ENCODE peak calls at places on chromosomes 4 and X, in five cellular contexts. One of them, this sample, is unnamed. For H3K4me1, the result is how much of the 10 kb centered on the place peaks cover.

GRCh38 chrX:54923376-54923775 is 2.8 kb downstream of the TRO start:
- DNase-seq in CD8-positive, alpha-beta memory T cell: no peak
- DNase-seq in ascending aorta: no peak
- DNase-seq in left ventricle myocardium inferior: no peak
- DNase-seq in osteoblast: no peak
- DNase-seq in this sample: no peak

GRCh38 chr4:104616401-104616820 is 121.7 kb upstream of the CXXC4 start:
- DNase-seq in CD8-positive, alpha-beta memory T cell: no peak
- DNase-seq in ascending aorta: no peak
- DNase-seq in left ventricle myocardium inferior: peak
- DNase-seq in osteoblast: no peak
- DNase-seq in this sample: no peak

GRCh38 chr4:172938870-172939269 is 229.7 kb upstream of the GALNT7 start:
- DNase-seq in CD8-positive, alpha-beta memory T cell: no peak
- DNase-seq in ascending aorta: no peak
- DNase-seq in left ventricle myocardium inferior: no peak
- DNase-seq in osteoblast: no peak
- DNase-seq in this sample: no peak

GRCh38 chr4:162115323-162115722 is 48.5 kb downstream of the FSTL5 start:
- DNase-seq in CD8-positive, alpha-beta memory T cell: no peak
- DNase-seq in ascending aorta: no peak
- DNase-seq in left ventricle myocardium inferior: no peak
- DNase-seq in osteoblast: no peak
- DNase-seq in this sample: no peak

GRCh38 chrX:72019487-72019886 is 108.8 kb downstream of the NHSL2 start:
- DNase-seq in CD8-positive, alpha-beta memory T cell: no peak
- DNase-seq in ascending aorta: no peak
- DNase-seq in left ventricle myocardium inferior: no peak
- DNase-seq in osteoblast: no peak
- DNase-seq in this sample: no peak

GRCh38 chrX:38804481-38805293 is 3.4 kb downstream of the MID1IP1 start:
- DNase-seq in CD8-positive, alpha-beta memory T cell: no peak
- DNase-seq in ascending aorta: no peak
- DNase-seq in left ventricle myocardium inferior: peak
- DNase-seq in osteoblast: peak
- DNase-seq in this sample: no peak

GRCh38 chrX:153190384-153190783 is 11.3 kb downstream of the MAGEA1 start:
- DNase-seq in CD8-positive, alpha-beta memory T cell: no peak
- DNase-seq in ascending aorta: no peak
- DNase-seq in left ventricle myocardium inferior: no peak
- DNase-seq in osteoblast: no peak
- DNase-seq in this sample: no peak

GRCh38 chrX:29634516-29634915 is 580.8 kb upstream of the MAGEB2 start:
- DNase-seq in CD8-positive, alpha-beta memory T cell: no peak
- DNase-seq in ascending aorta: no peak
- DNase-seq in left ventricle myocardium inferior: no peak
- DNase-seq in osteoblast: no peak
- DNase-seq in this sample: no peak

GRCh38 chrX:55057691-55058249 is 17.1 kb upstream of the PAGE2B start:
- DNase-seq in CD8-positive, alpha-beta memory T cell: peak
- DNase-seq in ascending aorta: no peak
- DNase-seq in left ventricle myocardium inferior: no peak
- DNase-seq in osteoblast: no peak
- DNase-seq in this sample: peak

GRCh38 chr4:83267121-83267834 is 17.3 kb downstream of the COQ2 start:
- DNase-seq in CD8-positive, alpha-beta memory T cell: no peak
- DNase-seq in ascending aorta: no peak
- DNase-seq in left ventricle myocardium inferior: no peak
- DNase-seq in osteoblast: peak
- DNase-seq in this sample: no peak

GRCh38 chr4:74667438-74667837 is 126.9 kb downstream of the BTC start:
- DNase-seq in CD8-positive, alpha-beta memory T cell: no peak
- DNase-seq in ascending aorta: no peak
- DNase-seq in left ventricle myocardium inferior: no peak
- DNase-seq in osteoblast: no peak
- DNase-seq in this sample: no peak

GRCh38 chrX:1444896-1445480 is 7.7 kb downstream of the ASMTL start:
- DNase-seq in CD8-positive, alpha-beta memory T cell: no peak
- DNase-seq in ascending aorta: no peak
- DNase-seq in left ventricle myocardium inferior: no peak
- DNase-seq in osteoblast: no peak
- DNase-seq in this sample: peak

GRCh38 chr4:44978035-44978434 is 251.7 kb upstream of the GNPDA2 start:
- DNase-seq in CD8-positive, alpha-beta memory T cell: no peak
- DNase-seq in ascending aorta: no peak
- DNase-seq in left ventricle myocardium inferior: no peak
- DNase-seq in osteoblast: no peak
- DNase-seq in this sample: no peak

GRCh38 chrX:101539116-101539515 is 11.2 kb upstream of the ARMCX1 start:
- DNase-seq in CD8-positive, alpha-beta memory T cell: no peak
- DNase-seq in ascending aorta: no peak
- DNase-seq in left ventricle myocardium inferior: no peak
- DNase-seq in osteoblast: no peak
- DNase-seq in this sample: no peak

GRCh38 chrX:103431316-103431715 is 55.0 kb downstream of the BEX3 start:
- DNase-seq in CD8-positive, alpha-beta memory T cell: no peak
- DNase-seq in ascending aorta: no peak
- DNase-seq in left ventricle myocardium inferior: no peak
- DNase-seq in osteoblast: no peak
- DNase-seq in this sample: no peak

GRCh38 chrX:142001934-142002333 is 98.2 kb downstream of the MAGEC1 start:
- DNase-seq in CD8-positive, alpha-beta memory T cell: no peak
- DNase-seq in ascending aorta: no peak
- DNase-seq in left ventricle myocardium inferior: no peak
- DNase-seq in osteoblast: no peak
- DNase-seq in this sample: no peak

GRCh38 chrX:119427024-119427794 is 28.1 kb downstream of the SLC25A43 start:
- DNase-seq in CD8-positive, alpha-beta memory T cell: no peak
- DNase-seq in ascending aorta: no peak
- DNase-seq in left ventricle myocardium inferior: peak
- DNase-seq in osteoblast: peak
- DNase-seq in this sample: no peak

GRCh38 chrX:101117701-101118100 is 19.7 kb downstream of the CENPI start:
- DNase-seq in CD8-positive, alpha-beta memory T cell: no peak
- DNase-seq in ascending aorta: no peak
- DNase-seq in left ventricle myocardium inferior: no peak
- DNase-seq in osteoblast: no peak
- DNase-seq in this sample: no peak

GRCh38 chr4:89949782-89950387 is 55.2 kb downstream of the MMRN1 start:
- DNase-seq in CD8-positive, alpha-beta memory T cell: no peak
- DNase-seq in ascending aorta: no peak
- DNase-seq in left ventricle myocardium inferior: no peak
- DNase-seq in osteoblast: no peak
- DNase-seq in this sample: peak

GRCh38 chrX:110050386-110050785 is 47.5 kb downstream of the TMEM164 start:
- DNase-seq in CD8-positive, alpha-beta memory T cell: no peak
- DNase-seq in ascending aorta: no peak
- DNase-seq in left ventricle myocardium inferior: no peak
- DNase-seq in osteoblast: no peak
- DNase-seq in this sample: no peak

GRCh38 chr4:7206856-7207567 is 14.7 kb downstream of the SORCS2 start:
- DNase-seq in CD8-positive, alpha-beta memory T cell: no peak
- DNase-seq in ascending aorta: peak
- DNase-seq in left ventricle myocardium inferior: peak
- DNase-seq in osteoblast: peak
- DNase-seq in this sample: no peak

GRCh38 chr4:150127757-150128156 is 49.5 kb downstream of the DCLK2 start:
- DNase-seq in CD8-positive, alpha-beta memory T cell: no peak
- DNase-seq in ascending aorta: no peak
- DNase-seq in left ventricle myocardium inferior: no peak
- DNase-seq in osteoblast: no peak
- DNase-seq in this sample: no peak

GRCh38 chr4:173403051-173403450 is 4.1 kb upstream of the SCRG1 start:
- DNase-seq in CD8-positive, alpha-beta memory T cell: no peak
- DNase-seq in ascending aorta: no peak
- DNase-seq in left ventricle myocardium inferior: no peak
- DNase-seq in osteoblast: peak
- DNase-seq in this sample: no peak

GRCh38 chr4:141220271-141220654 is 432 bp upstream of the ZNF330 start:
- DNase-seq in CD8-positive, alpha-beta memory T cell: no peak
- DNase-seq in ascending aorta: no peak
- DNase-seq in left ventricle myocardium inferior: no peak
- DNase-seq in osteoblast: no peak
- DNase-seq in this sample: no peak

GRCh38 chrX:386239-386767 is 404 bp downstream of the PPP2R3B start:
- DNase-seq in CD8-positive, alpha-beta memory T cell: no peak
- DNase-seq in ascending aorta: no peak
- DNase-seq in left ventricle myocardium inferior: no peak
- DNase-seq in osteoblast: peak
- DNase-seq in this sample: no peak

GRCh38 chr4:188722911-188723310 is 583.7 kb downstream of the TRIML1 start:
- DNase-seq in CD8-positive, alpha-beta memory T cell: no peak
- DNase-seq in ascending aorta: no peak
- DNase-seq in left ventricle myocardium inferior: no peak
- DNase-seq in osteoblast: peak
- DNase-seq in this sample: no peak

GRCh38 chr4:88693792-88694191 is 3.8 kb downstream of the NAP1L5 start:
- DNase-seq in CD8-positive, alpha-beta memory T cell: no peak
- DNase-seq in ascending aorta: no peak
- DNase-seq in left ventricle myocardium inferior: no peak
- DNase-seq in osteoblast: no peak
- DNase-seq in this sample: no peak

GRCh38 chr4:88698539-88698938 is 910 bp upstream of the NAP1L5 start:
- DNase-seq in CD8-positive, alpha-beta memory T cell: no peak
- DNase-seq in ascending aorta: no peak
- DNase-seq in left ventricle myocardium inferior: no peak
- DNase-seq in osteoblast: no peak
- DNase-seq in this sample: peak

GRCh38 chr4:88697588-88698329 is at the start of gene NAP1L5:
- DNase-seq in CD8-positive, alpha-beta memory T cell: peak
- DNase-seq in ascending aorta: no peak
- DNase-seq in left ventricle myocardium inferior: peak
- DNase-seq in osteoblast: peak
- DNase-seq in this sample: peak

GRCh38 chr4:88697113-88697512 is 516 bp downstream of the NAP1L5 start:
- DNase-seq in CD8-positive, alpha-beta memory T cell: no peak
- DNase-seq in ascending aorta: no peak
- DNase-seq in left ventricle myocardium inferior: no peak
- DNase-seq in osteoblast: no peak
- DNase-seq in this sample: peak

DNA sequence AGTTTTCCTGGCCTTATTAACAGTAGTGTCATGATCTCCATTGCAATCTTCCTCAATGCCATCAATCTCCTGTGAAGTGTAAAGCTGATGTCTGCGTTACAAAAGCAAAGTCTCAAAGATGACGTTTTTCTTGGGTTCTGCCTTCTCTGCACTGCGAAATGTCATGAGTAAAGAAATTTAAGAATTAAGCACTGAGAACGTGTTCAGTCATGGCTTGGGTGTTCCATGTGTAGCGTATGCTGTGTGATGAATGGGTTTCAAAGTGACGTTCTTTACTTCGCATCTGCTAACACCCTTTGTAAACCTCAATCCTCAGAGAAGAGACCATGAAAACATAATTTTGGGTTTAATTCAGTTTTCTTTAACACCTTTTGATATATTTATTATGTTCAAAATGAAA is 1.0 kb downstream of the NAP1L5 start:
- DNase-seq in CD8-positive, alpha-beta memory T cell: no peak
- DNase-seq in ascending aorta: no peak
- DNase-seq in left ventricle myocardium inferior: no peak
- DNase-seq in osteoblast: no peak
- DNase-seq in this sample: no peak
- H3K4me3 ChIP-seq in CD8-positive, alpha-beta memory T cell: peak
- H3K4me3 ChIP-seq in ascending aorta: peak
- H3K4me3 ChIP-seq in left ventricle myocardium inferior: peak
- H3K4me3 ChIP-seq in osteoblast: peak
- H3K4me3 ChIP-seq in this sample: peak

DNA sequence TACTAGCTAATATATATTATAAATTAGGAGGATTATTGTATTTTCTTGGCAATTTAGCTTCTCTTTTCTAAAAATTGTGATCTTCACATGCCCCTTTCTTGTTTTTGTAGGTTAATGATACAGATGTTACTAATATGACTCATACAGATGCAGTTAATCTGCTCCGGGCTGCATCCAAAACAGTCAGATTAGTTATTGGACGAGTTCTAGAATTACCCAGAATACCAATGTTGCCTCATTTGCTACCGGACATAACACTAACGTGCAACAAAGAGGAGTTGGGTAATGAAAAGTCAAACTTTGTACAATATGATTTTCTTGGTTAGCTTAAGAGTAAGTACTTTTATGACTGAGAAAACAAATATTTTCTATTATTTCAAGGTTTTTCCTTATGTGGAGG is 74.1 kb downstream of the SLC10A6 start:
- DNase-seq in CD8-positive, alpha-beta memory T cell: no peak
- DNase-seq in ascending aorta: no peak
- DNase-seq in left ventricle myocardium inferior: no peak
- DNase-seq in osteoblast: no peak
- DNase-seq in this sample: no peak
- H3K4me1 ChIP-seq in CD8-positive, alpha-beta memory T cell: under half
- H3K4me1 ChIP-seq in ascending aorta: under half
- H3K4me1 ChIP-seq in left ventricle myocardium inferior: under half
- H3K4me1 ChIP-seq in osteoblast: under half
- H3K4me1 ChIP-seq in this sample: under half

GRCh38 chrX:131572372-131573014 is 28.6 kb downstream of the OR13H1 start:
- DNase-seq in CD8-positive, alpha-beta memory T cell: no peak
- DNase-seq in ascending aorta: no peak
- DNase-seq in left ventricle myocardium inferior: no peak
- DNase-seq in osteoblast: no peak
- DNase-seq in this sample: no peak

GRCh38 chrX:131577999-131578734 is 34.3 kb downstream of the OR13H1 start:
- DNase-seq in CD8-positive, alpha-beta memory T cell: no peak
- DNase-seq in ascending aorta: no peak
- DNase-seq in left ventricle myocardium inferior: no peak
- DNase-seq in osteoblast: no peak
- DNase-seq in this sample: no peak

DNA sequence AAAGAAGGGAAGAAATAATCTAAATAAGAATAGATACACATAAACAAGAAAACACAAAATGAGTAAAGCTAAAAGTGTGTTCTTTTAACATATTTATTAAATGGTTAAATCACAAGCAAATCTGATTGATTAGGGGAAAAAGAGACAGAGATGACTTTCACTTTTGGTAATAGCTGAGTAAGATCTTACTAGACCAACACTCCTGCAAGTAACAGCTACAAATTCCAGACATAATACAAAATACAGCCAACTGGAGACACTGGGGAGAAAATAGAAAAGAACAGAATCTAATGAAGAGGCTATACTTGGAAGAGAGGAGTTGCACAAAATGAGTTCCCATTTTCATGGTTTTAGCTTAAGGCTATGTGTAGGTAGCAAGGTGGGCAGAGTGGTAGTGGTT is 33.6 kb downstream of the OR13H1 start:
- DNase-seq in CD8-positive, alpha-beta memory T cell: no peak
- DNase-seq in ascending aorta: no peak
- DNase-seq in left ventricle myocardium inferior: no peak
- DNase-seq in osteoblast: peak
- DNase-seq in this sample: no peak
- H3K4me3 ChIP-seq in CD8-positive, alpha-beta memory T cell: no peak
- H3K4me3 ChIP-seq in ascending aorta: no peak
- H3K4me3 ChIP-seq in left ventricle myocardium inferior: no peak
- H3K4me3 ChIP-seq in osteoblast: no peak
- H3K4me3 ChIP-seq in this sample: no peak

DNA sequence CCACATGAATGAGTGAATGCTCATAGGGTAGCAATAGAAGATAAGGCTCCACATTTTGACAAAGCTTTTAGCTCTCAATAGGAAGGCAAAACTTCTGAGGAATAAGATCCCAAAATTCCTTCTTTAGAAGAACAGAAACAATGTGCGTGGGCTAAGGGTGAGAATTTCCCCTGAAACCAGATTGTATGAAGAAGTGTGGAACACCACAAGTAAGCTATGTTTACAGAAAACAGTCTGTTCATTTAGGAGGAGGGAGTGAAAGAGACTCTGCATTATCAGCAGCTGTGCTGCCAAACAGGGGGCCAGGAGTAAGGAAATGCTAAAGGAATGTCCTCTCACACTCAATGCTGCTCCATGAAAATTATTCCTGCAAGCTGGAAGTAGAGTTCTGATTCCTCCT is 851.6 kb downstream of the CENPC start:
- DNase-seq in CD8-positive, alpha-beta memory T cell: no peak
- DNase-seq in ascending aorta: no peak
- DNase-seq in left ventricle myocardium inferior: no peak
- DNase-seq in osteoblast: no peak
- DNase-seq in this sample: no peak
- H3K4me1 ChIP-seq in CD8-positive, alpha-beta memory T cell: under half
- H3K4me1 ChIP-seq in ascending aorta: under half
- H3K4me1 ChIP-seq in left ventricle myocardium inferior: under half
- H3K4me1 ChIP-seq in osteoblast: under half
- H3K4me1 ChIP-seq in this sample: under half